ENCODE peak calls at places on chromosome 12, in five cellular contexts. J is breast epithelium, T is trophoblast cell, X is neural progenitor cell, W is pancreas. V is an unnamed sample.

GRCh38 chr12:110934093-110934852 is 13.9 kb upstream of the MYL2 start:
- DNase-seq in X (peak), T (peak), W (no peak), J (no peak), V (no peak)

GRCh38 chr12:6961695-6962284 is 8.7 kb downstream of the PHB2 start:
- DNase-seq in X (peak), W (peak), J (no peak), T (peak), V (peak)

GRCh38 chr12:8018666-8019581 is 13.6 kb upstream of the FOXJ2 start:
- DNase-seq in T (peak), W (no peak), X (peak), J (no peak), V (peak)

GRCh38 chr12:53222170-53223005 is 9.6 kb downstream of the RARG start:
- DNase-seq in J (no peak), T (no peak), X (peak), W (no peak), V (no peak)

GRCh38 chr12:89278169-89278568 is 74.1 kb downstream of the DUSP6 start:
- DNase-seq in T (no peak), W (no peak), J (no peak), X (no peak), V (no peak)

GRCh38 chr12:108642269-108642870 is 8.7 kb upstream of the SELPLG start:
- DNase-seq in J (no peak), W (no peak), T (no peak), X (no peak), V (no peak)

GRCh38 chr12:124140889-124141550 is 153.9 kb upstream of the RFLNA start:
- DNase-seq in T (no peak), W (no peak), X (peak), J (no peak), V (no peak)

GRCh38 chr12:88153959-88154358 is 11.9 kb downstream of the TMTC3 start:
- DNase-seq in W (no peak), T (peak), X (peak), J (no peak), V (no peak)

GRCh38 chr12:95738024-95738611 is 52.4 kb downstream of the NTN4 start:
- DNase-seq in J (no peak), T (no peak), W (peak), X (no peak), V (no peak)

GRCh38 chr12:113758165-113758924 is 207.8 kb downstream of the RBM19 start:
- DNase-seq in W (no peak), X (no peak), J (no peak), T (no peak), V (no peak)

GRCh38 chr12:4228122-4228580 is 45.4 kb upstream of the CCND2 start:
- DNase-seq in W (no peak), T (no peak), X (no peak), J (no peak), V (peak)

GRCh38 chr12:5710260-5710878 is 234.7 kb downstream of the ANO2 start:
- DNase-seq in X (no peak), J (no peak), W (no peak), T (no peak), V (no peak)

GRCh38 chr12:92340441-92341332 is 195.0 kb upstream of the BTG1 start:
- DNase-seq in W (no peak), X (no peak), J (no peak), T (peak), V (no peak)

GRCh38 chr12:26036877-26037276 is 78.4 kb downstream of the RASSF8 start:
- DNase-seq in T (no peak), W (no peak), J (no peak), X (no peak), V (no peak)

GRCh38 chr12:9732966-9733461 is at the start of gene CLECL1:
- DNase-seq in W (no peak), J (no peak), X (no peak), T (no peak), V (no peak)

GRCh38 chr12:75982974-75983660 is 48.5 kb downstream of the PHLDA1 start:
- DNase-seq in W (no peak), T (no peak), X (no peak), J (no peak), V (no peak)

GRCh38 chr12:69115099-69115498 is 124.3 kb upstream of the CPSF6 start:
- DNase-seq in J (no peak), W (no peak), T (no peak), X (no peak), V (no peak)

GRCh38 chr12:8052679-8053078 is 13.5 kb downstream of the C3AR1 start:
- DNase-seq in J (no peak), T (no peak), X (no peak), W (no peak), V (no peak)

GRCh38 chr12:66596189-66596588 is 82.7 kb downstream of the GRIP1 start:
- DNase-seq in T (no peak), W (no peak), J (no peak), X (no peak), V (no peak)

GRCh38 chr12:89945123-89945522 is 236.5 kb upstream of the ATP2B1 start:
- DNase-seq in T (no peak), W (no peak), J (no peak), X (no peak), V (no peak)

GRCh38 chr12:96210376-96211055 is 16.3 kb downstream of the ELK3 start:
- DNase-seq in J (no peak), W (no peak), T (no peak), X (no peak), V (no peak)

GRCh38 chr12:116431677-116432300 is 127.4 kb upstream of the MAP1LC3B2 start:
- DNase-seq in X (no peak), T (peak), J (no peak), W (no peak), V (no peak)

GRCh38 chr12:88247241-88247643 is 105.1 kb downstream of the TMTC3 start:
- DNase-seq in X (no peak), J (no peak), T (peak), W (no peak), V (no peak)

GRCh38 chr12:89721291-89721987 is 12.8 kb upstream of the ATP2B1 start:
- DNase-seq in T (peak), J (no peak), X (no peak), W (no peak), V (no peak)

GRCh38 chr12:93964936-93965335 is 183.4 kb upstream of the PLXNC1 start:
- DNase-seq in X (no peak), J (no peak), T (no peak), W (no peak), V (no peak)

GRCh38 chr12:57069522-57069921 is 9.1 kb downstream of the NEMP1 start:
- DNase-seq in X (peak), W (peak), J (no peak), T (peak), V (peak)

GRCh38 chr12:76259660-76260389 is 88.4 kb downstream of the BBS10 start:
- DNase-seq in J (no peak), T (no peak), X (no peak), W (no peak), V (no peak)

GRCh38 chr12:321606-322326 is 59.1 kb upstream of the SLC6A13 start:
- DNase-seq in J (no peak), T (no peak), X (no peak), W (no peak), V (no peak)

GRCh38 chr12:59084758-59085383 is 164.6 kb upstream of the LRIG3 start:
- DNase-seq in X (peak), J (peak), T (no peak), W (peak), V (peak)

GRCh38 chr12:68617160-68617926 is 6.6 kb downstream of the RAP1B start:
- DNase-seq in J (no peak), X (no peak), W (no peak), T (no peak), V (no peak)

GRCh38 chr12:19183121-19183838 is 53.7 kb downstream of the PLEKHA5 start:
- DNase-seq in J (no peak), X (peak), T (no peak), W (no peak), V (peak)

GRCh38 chr12:58918475-58918874 is 1.8 kb downstream of the LRIG3 start:
- DNase-seq in T (no peak), W (no peak), X (peak), J (no peak), V (no peak)

GRCh38 chr12:31388713-31389112 is 62.8 kb upstream of the SINHCAF start:
- DNase-seq in J (no peak), X (no peak), T (no peak), W (no peak), V (no peak)

GRCh38 chr12:31386364-31386777 is 60.4 kb upstream of the SINHCAF start:
- DNase-seq in T (peak), W (no peak), X (peak), J (no peak), V (no peak)

GRCh38 chr12:31387466-31387865 is 61.5 kb upstream of the SINHCAF start:
- DNase-seq in W (no peak), T (no peak), J (no peak), X (peak), V (no peak)

GRCh38 chr12:31390991-31391390 is 65.0 kb upstream of the SINHCAF start:
- DNase-seq in J (no peak), T (peak), X (peak), W (no peak), V (no peak)

GRCh38 chr12:31387011-31387410 is 61.1 kb upstream of the SINHCAF start:
- DNase-seq in W (no peak), J (no peak), X (no peak), T (no peak), V (no peak)
- H3K4me3 ChIP-seq in W (no peak), J (no peak), X (peak), T (no peak), V (no peak)

DNA sequence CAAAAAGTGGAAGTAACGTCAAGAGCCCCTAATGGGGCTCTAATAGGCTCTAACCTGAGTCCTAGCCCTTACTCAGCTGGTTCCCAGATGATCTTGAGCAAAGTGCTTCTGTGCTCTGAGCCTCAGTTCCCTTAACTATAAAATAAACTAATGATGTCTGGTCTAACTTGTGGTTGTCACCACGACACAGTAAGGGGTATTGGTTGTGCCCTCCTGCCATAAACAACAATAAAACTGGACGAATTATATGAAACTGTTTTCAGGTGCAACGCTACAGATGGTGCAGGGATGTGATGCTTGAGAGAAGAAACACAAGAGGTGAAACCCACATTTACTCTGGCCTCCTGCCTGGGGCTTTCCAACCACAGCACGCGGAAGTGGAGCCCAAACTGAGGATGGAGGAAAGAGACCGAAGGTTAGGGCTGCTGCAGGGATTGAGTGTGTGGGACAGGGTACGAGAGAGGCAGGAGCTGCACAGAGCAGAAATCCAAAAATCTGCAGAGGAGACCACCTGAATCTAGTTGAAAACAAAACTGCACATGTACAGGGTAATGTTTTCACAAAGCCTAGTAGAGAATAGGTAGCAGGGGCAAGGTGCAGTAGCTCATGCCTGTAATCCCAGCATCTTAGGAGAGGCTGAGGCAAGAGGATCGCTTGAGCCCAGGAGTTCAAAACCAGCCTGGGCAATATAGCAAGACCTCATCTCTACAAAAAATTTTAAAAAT is 45.6 kb upstream of the BCL2L14 start:
- DNase-seq in T (no peak), W (no peak), J (peak), X (no peak), V (no peak)
- H3K4me3 ChIP-seq in T (no peak), W (no peak), J (no peak), X (no peak), V (no peak)

DNA sequence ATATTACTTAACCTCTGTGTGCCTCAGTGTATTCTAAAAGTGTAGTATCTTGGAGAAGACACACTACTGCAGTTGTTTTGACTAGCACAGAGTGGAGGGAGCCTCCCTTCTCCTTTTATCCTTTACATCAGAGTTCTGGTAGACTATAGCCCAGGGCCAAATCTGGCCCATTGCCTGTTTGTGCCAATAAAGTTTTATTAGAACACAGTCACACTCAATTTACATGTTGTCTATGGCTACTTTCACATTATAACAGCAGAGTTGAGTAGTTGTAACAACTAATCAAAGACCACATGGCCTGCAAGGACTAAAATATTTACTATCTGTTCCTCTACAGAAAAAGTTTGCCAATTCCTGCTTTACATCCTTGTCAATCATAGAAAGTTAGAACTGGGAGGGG is 27.7 kb upstream of the IGF1 start:
- DNase-seq in W (no peak), T (no peak), X (no peak), J (no peak), V (no peak)
- H3K4me3 ChIP-seq in W (no peak), T (no peak), X (no peak), J (no peak), V (no peak)

DNA sequence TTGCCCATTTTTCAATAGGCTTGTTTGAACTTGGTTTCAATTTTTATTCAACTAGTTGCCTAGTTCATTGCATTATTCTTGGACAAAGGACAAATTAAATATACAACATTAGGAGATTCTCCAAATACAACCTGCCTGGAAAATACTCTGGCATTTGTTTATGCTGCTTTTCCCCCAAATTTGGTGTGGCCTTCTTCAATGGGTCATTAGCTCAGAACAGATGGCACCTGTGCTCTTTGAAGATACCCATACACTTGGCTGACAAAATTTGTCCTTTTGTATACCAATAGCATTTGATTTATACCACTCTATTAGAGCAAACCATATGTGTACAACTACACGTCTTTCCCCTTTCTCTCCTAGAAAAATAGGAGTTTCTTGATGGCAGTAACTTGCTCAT is 35.7 kb downstream of the WBP11 start:
- DNase-seq in W (no peak), J (no peak), T (no peak), X (no peak), V (no peak)
- H3K4me3 ChIP-seq in W (peak), J (no peak), T (no peak), X (peak), V (no peak)

DNA sequence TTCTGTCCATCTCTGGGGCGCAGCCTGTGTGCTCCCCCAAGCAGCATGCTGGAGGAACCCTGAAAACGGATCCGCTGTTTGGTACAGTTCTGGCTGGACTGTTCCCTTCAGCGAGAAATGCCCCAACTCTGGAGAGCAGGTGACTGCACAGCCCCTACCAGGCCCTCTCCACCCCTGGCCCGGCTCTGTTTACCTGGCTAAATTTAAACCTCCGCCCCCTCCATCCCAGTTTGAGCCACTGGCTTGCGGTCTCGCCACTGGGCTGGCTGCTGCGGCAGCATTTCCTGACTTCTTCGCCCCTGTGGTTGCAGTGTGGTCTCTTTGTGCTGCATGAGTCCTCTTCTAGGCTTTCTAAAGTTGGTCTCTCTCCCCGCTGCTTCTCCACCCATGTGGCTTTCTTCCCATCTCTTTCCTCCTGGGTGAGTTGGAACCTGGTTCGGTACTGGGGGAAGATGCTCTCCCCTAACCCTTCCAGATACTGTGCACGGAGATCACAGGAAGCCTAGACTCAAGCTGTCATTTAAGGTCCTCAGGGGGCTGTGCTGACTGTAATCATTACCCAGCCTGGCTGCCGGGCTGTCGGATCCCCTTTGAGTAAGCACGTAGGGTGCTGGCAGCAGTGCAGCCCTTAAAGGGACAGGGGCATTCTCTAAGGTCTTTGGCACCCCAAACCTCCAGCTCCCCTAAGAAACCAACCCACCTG is 60.6 kb downstream of the FBXL14 start:
- DNase-seq in J (peak), W (no peak), T (no peak), X (no peak), V (no peak)
- H3K4me3 ChIP-seq in J (no peak), W (no peak), T (no peak), X (no peak), V (no peak)

GRCh38 chr12:131832393-131833231 is 4.4 kb downstream of the MMP17 start:
- DNase-seq in W (no peak), J (peak), X (no peak), T (no peak), V (peak)
- H3K4me3 ChIP-seq in W (no peak), J (peak), X (no peak), T (no peak), V (no peak)

GRCh38 chr12:104180389-104180788 is 35.2 kb upstream of the TXNRD1 start:
- DNase-seq in T (no peak), J (no peak), X (no peak), W (no peak), V (no peak)

GRCh38 chr12:104175726-104176247 is 37.8 kb upstream of the NFYB start:
- DNase-seq in T (no peak), X (no peak), J (no peak), W (no peak), V (no peak)

GRCh38 chr12:104181313-104181712 is 34.3 kb upstream of the TXNRD1 start:
- DNase-seq in W (no peak), J (no peak), X (no peak), T (no peak), V (no peak)

GRCh38 chr12:104177336-104177662 is 38.3 kb upstream of the TXNRD1 start:
- DNase-seq in W (no peak), J (no peak), T (no peak), X (no peak), V (no peak)

DNA sequence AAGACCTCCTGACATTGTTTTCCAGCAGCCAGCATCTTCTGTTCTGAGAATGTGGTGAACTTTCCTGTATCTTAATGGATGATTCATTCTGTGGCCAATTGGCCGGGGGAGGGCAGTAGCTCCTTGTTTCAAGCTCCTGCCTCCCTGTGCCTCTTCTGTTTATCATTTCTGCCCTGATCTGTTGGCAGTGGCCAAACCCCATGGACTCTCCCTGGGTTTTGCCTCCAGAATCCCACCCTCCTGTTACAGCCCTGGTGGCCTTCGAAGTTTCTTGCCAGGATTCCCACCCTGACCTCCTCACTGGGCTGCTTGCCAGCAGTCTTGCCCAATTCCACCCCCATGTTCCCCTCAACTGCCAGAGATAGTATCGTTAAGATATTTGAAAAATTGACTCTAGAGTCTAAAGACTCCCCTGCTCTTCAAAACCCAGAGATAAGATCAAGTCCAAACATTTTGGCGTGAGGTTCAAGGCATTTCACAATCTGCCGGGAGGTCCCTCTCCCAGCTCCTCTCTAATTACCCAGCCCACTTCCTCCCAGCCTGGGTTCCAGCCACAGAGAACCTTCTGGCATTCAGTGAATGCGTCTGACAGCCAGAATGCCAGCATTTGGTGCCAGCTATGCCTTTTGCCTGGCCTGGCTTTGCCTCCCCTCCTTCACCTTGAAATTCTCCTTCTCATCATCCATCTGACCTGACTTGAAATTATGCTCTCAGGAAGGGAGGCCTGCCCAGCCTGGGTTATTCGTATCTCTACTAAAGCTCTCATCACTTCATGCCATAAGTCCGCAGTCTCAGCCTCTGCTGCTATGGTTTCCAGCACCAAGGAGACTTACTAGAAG is 37.7 kb upstream of the TXNRD1 start:
- DNase-seq in W (no peak), X (no peak), J (peak), T (peak), V (peak)
- H3K4me3 ChIP-seq in W (no peak), X (no peak), J (peak), T (no peak), V (no peak)

GRCh38 chr12:128798543-128799341 is 25.0 kb downstream of the SLC15A4 start:
- DNase-seq in X (no peak), T (no peak), W (no peak), J (no peak), V (no peak)

GRCh38 chr12:128796439-128797118 is 27.2 kb downstream of the SLC15A4 start:
- DNase-seq in J (no peak), T (no peak), W (no peak), X (no peak), V (no peak)

GRCh38 chr12:128794661-128795529 is 28.9 kb downstream of the SLC15A4 start:
- DNase-seq in X (no peak), T (no peak), W (no peak), J (no peak), V (no peak)

GRCh38 chr12:128795530-128796361 is 28.0 kb downstream of the SLC15A4 start:
- DNase-seq in X (no peak), W (no peak), J (no peak), T (no peak), V (no peak)

GRCh38 chr12:128797119-128798118 is 26.3 kb downstream of the SLC15A4 start:
- DNase-seq in X (peak), W (no peak), J (no peak), T (no peak), V (peak)
- H3K4me3 ChIP-seq in X (peak), W (no peak), J (no peak), T (no peak), V (no peak)

V was measured in testis.